ENCODE peak calls at places on chromosomes 16 and 17, in eight cellular contexts. P, X, N, O, U, T, G and Z are unnamed samples.

GRCh38 chr17:80833952-80834895 is 157.4 kb upstream of the CHMP6 start:
- DNase-seq in P (peak), X (no peak), N (no peak), O (no peak), U (peak), T (peak), G (no peak), Z (no peak)

GRCh38 chr17:79391808-79392233 is 219.0 kb downstream of the RBFOX3 start:
- DNase-seq in P (peak), X (peak), N (peak), O (peak), U (peak), T (peak), G (no peak), Z (peak)

GRCh38 chr16:74874912-74875311 is 100.3 kb upstream of the FA2H start:
- DNase-seq in P (no peak), X (no peak), N (no peak), O (no peak), U (no peak), T (no peak), G (no peak), Z (no peak)

GRCh38 chr17:52024296-52024870 is 134.1 kb downstream of the CA10 start:
- DNase-seq in P (peak), X (no peak), N (no peak), O (no peak), U (no peak), T (peak), G (no peak), Z (no peak)

GRCh38 chr16:62036807-62037135 is 533 bp upstream of the CDH8 start:
- DNase-seq in P (no peak), X (no peak), N (no peak), O (no peak), U (no peak), T (no peak), G (no peak), Z (no peak)

GRCh38 chr16:69465083-69465721 is 40.8 kb downstream of the CYB5B start:
- DNase-seq in P (no peak), X (peak), N (peak), O (no peak), U (no peak), T (no peak), G (no peak), Z (no peak)

GRCh38 chr17:82328141-82328993 is 5.2 kb downstream of the SECTM1 start:
- DNase-seq in P (no peak), X (peak), N (no peak), O (no peak), U (no peak), T (no peak), G (no peak), Z (no peak)

GRCh38 chr17:30821751-30822723 is 2.5 kb downstream of the CRLF3 start:
- DNase-seq in P (no peak), X (no peak), N (no peak), O (no peak), U (no peak), T (no peak), G (no peak), Z (no peak)

GRCh38 chr16:82867425-82867824 is 240.7 kb downstream of the CDH13 start:
- DNase-seq in P (no peak), X (no peak), N (peak), O (no peak), U (no peak), T (no peak), G (no peak), Z (peak)

GRCh38 chr17:31787857-31788570 is 71.0 kb downstream of the COPRS start:
- DNase-seq in P (peak), X (peak), N (peak), O (no peak), U (no peak), T (peak), G (no peak), Z (no peak)

GRCh38 chr16:69328854-69329316 is 1.5 kb downstream of the PDF start:
- DNase-seq in P (no peak), X (no peak), N (peak), O (no peak), U (no peak), T (no peak), G (peak), Z (no peak)

GRCh38 chr17:39365252-39365651 is 36.2 kb downstream of the FBXL20 start:
- DNase-seq in P (peak), X (no peak), N (no peak), O (no peak), U (no peak), T (no peak), G (no peak), Z (no peak)